ENCODE peak calls at places on chromosomes 11 and 22, in ten cellular contexts. O is colonic mucosa, V is tibial nerve, S is GM10248, W is AG10803, T is glutamatergic neuron, Y is endodermal cell, K is adrenal gland, U is fibroblast of mammary gland, C is omental fat pad. E is an unnamed sample.

GRCh38 chr11:46537851-46538295 is 56.0 kb downstream of the AMBRA1 start:
- DNase-seq in W (peak), O (peak), T (peak), K (peak), S (peak), Y (peak), U (peak), C (no peak), V (no peak), E (peak)

GRCh38 chr11:129950319-129951034 is 52.2 kb downstream of the PRDM10 start:
- DNase-seq in C (no peak), Y (no peak), V (peak), U (peak), O (peak), W (peak), S (no peak), K (peak), T (no peak), E (no peak)

GRCh38 chr11:86360775-86361395 is 13.8 kb upstream of the CCDC81 start:
- DNase-seq in V (no peak), T (no peak), K (no peak), U (peak), S (peak), W (peak), C (no peak), Y (no peak), O (no peak), E (no peak)

GRCh38 chr11:22957890-22958289 is 97.6 kb upstream of the CCDC179 start:
- DNase-seq in K (no peak), S (no peak), Y (no peak), V (no peak), C (no peak), U (no peak), W (no peak), O (no peak), T (no peak), E (no peak)

GRCh38 chr11:81644239-81644840 is 1089.3 kb downstream of the FAM181B start:
- DNase-seq in W (peak), U (peak), Y (peak), S (peak), T (no peak), O (no peak), K (peak), V (no peak), C (no peak), E (peak)

GRCh38 chr11:12827929-12828812 is 153.9 kb downstream of the TEAD1 start:
- DNase-seq in U (peak), Y (peak), K (peak), O (peak), W (peak), V (peak), S (peak), T (no peak), C (no peak), E (peak)

GRCh38 chr22:32808038-32808445 is 6.5 kb downstream of the TIMP3 start:
- DNase-seq in U (no peak), W (no peak), C (no peak), O (no peak), V (no peak), K (no peak), T (no peak), Y (no peak), S (no peak), E (no peak)

GRCh38 chr11:45568031-45568430 is 97.4 kb downstream of the CHST1 start:
- DNase-seq in Y (no peak), K (no peak), W (no peak), S (no peak), U (no peak), V (no peak), O (no peak), T (no peak), C (no peak), E (no peak)

GRCh38 chr11:120337133-120337895 is 1.1 kb downstream of the ARHGEF12 start:
- DNase-seq in K (peak), V (no peak), O (peak), T (peak), Y (no peak), S (no peak), C (no peak), U (peak), W (peak), E (peak)

GRCh38 chr11:63917685-63918523 is 940 bp upstream of the RCOR2 start:
- DNase-seq in Y (peak), U (no peak), V (peak), K (peak), O (peak), W (peak), S (no peak), T (peak), C (no peak), E (peak)

GRCh38 chr11:131979364-131979763 is 608.9 kb downstream of the NTM start:
- DNase-seq in V (no peak), W (no peak), K (no peak), S (no peak), Y (no peak), U (no peak), O (no peak), T (no peak), C (no peak), E (no peak)

GRCh38 chr11:1305558-1306056 is 3.8 kb downstream of the TOLLIP start:
- DNase-seq in O (no peak), Y (peak), S (no peak), T (no peak), K (no peak), V (no peak), W (no peak), U (no peak), C (no peak), E (no peak)

GRCh38 chr22:23431337-23432072 is 148.6 kb downstream of the IGLL1 start:
- DNase-seq in Y (peak), T (no peak), C (no peak), V (no peak), U (no peak), W (no peak), O (no peak), S (no peak), K (no peak), E (no peak)

GRCh38 chr11:7573193-7573557 is 59.4 kb downstream of the PPFIBP2 start:
- DNase-seq in O (no peak), C (no peak), W (peak), K (no peak), T (no peak), V (no peak), U (no peak), Y (no peak), S (no peak), E (no peak)

GRCh38 chr22:28771195-28771791 is 1.2 kb upstream of the CCDC117 start:
- DNase-seq in O (no peak), S (no peak), K (no peak), T (no peak), W (no peak), Y (no peak), C (no peak), U (no peak), V (no peak), E (no peak)

GRCh38 chr11:116578971-116579687 is 193.7 kb downstream of the BUD13 start:
- DNase-seq in K (no peak), S (no peak), Y (peak), T (peak), W (peak), U (peak), O (no peak), V (no peak), C (no peak), E (no peak)

GRCh38 chr11:123797065-123797940 is 8.8 kb downstream of the OR6M1 start:
- DNase-seq in Y (no peak), T (no peak), S (no peak), V (no peak), U (no peak), W (no peak), K (no peak), O (peak), C (no peak), E (no peak)

GRCh38 chr11:69278091-69278867 is 15.7 kb upstream of the MYEOV start:
- DNase-seq in S (no peak), Y (peak), O (peak), C (no peak), U (no peak), T (no peak), V (no peak), W (no peak), K (no peak), E (peak)

GRCh38 chr11:78290293-78291176 is 101.8 kb downstream of the USP35 start:
- DNase-seq in K (peak), Y (no peak), V (no peak), W (peak), C (no peak), S (no peak), O (no peak), U (peak), T (no peak), E (no peak)

GRCh38 chr11:45087301-45087700 is 59.1 kb upstream of the PRDM11 start:
- DNase-seq in U (no peak), W (peak), K (no peak), T (peak), Y (no peak), V (no peak), C (no peak), S (no peak), O (no peak), E (no peak)

GRCh38 chr22:24423519-24424000 is 3.8 kb upstream of the ADORA2A start:
- DNase-seq in Y (peak), V (no peak), T (peak), S (peak), O (peak), C (no peak), W (no peak), U (no peak), K (peak), E (peak)

GRCh38 chr11:132840220-132840619 is 692.1 kb downstream of the OPCML start:
- DNase-seq in K (no peak), U (no peak), V (no peak), O (no peak), S (no peak), W (no peak), Y (no peak), C (no peak), T (peak), E (no peak)

GRCh38 chr22:49937758-49938564 is 19.5 kb downstream of the CRELD2 start:
- DNase-seq in Y (no peak), V (no peak), K (peak), U (no peak), S (no peak), C (no peak), O (no peak), T (no peak), W (no peak), E (no peak)

GRCh38 chr22:33438273-33438672 is 380.1 kb upstream of the SYN3 start:
- DNase-seq in K (no peak), S (no peak), W (peak), T (no peak), C (no peak), O (no peak), V (no peak), Y (no peak), U (peak), E (no peak)

GRCh38 chr11:1087279-1087960 is 12.7 kb downstream of the MUC2 start:
- DNase-seq in Y (no peak), U (no peak), C (no peak), O (no peak), K (no peak), T (peak), S (no peak), W (no peak), V (no peak), E (no peak)

GRCh38 chr11:76789443-76789719 is 6.2 kb downstream of the TSKU start:
- DNase-seq in Y (peak), T (no peak), S (no peak), W (no peak), U (no peak), K (no peak), O (no peak), V (no peak), C (no peak), E (no peak)

GRCh38 chr11:83222499-83222898 is 29.0 kb downstream of the ANKRD42 start:
- DNase-seq in W (no peak), U (no peak), Y (no peak), T (no peak), O (no peak), S (no peak), C (no peak), V (no peak), K (no peak), E (no peak)

GRCh38 chr11:44575288-44575672 is 9.8 kb downstream of the CD82 start:
- DNase-seq in K (no peak), U (peak), T (no peak), S (no peak), Y (no peak), W (peak), O (no peak), C (no peak), V (no peak), E (no peak)

GRCh38 chr11:47132490-47132889 is 44.2 kb downstream of the ARFGAP2 start:
- DNase-seq in Y (peak), C (no peak), V (no peak), K (no peak), U (no peak), T (no peak), O (no peak), W (no peak), S (no peak), E (no peak)

GRCh38 chr11:47514825-47515647 is 37.9 kb downstream of the CELF1 start:
- DNase-seq in T (no peak), U (peak), C (no peak), V (no peak), Y (no peak), S (no peak), W (peak), K (peak), O (no peak), E (no peak)

GRCh38 chr11:121901853-121902252 is 214.2 kb downstream of the BLID start:
- DNase-seq in O (no peak), S (no peak), K (no peak), V (no peak), W (no peak), C (no peak), T (no peak), U (no peak), Y (no peak), E (no peak)

GRCh38 chr11:125637840-125638239 is 12.9 kb downstream of the CHEK1 start:
- DNase-seq in S (no peak), W (no peak), Y (no peak), O (no peak), T (no peak), K (no peak), V (no peak), U (no peak), C (no peak), E (no peak)
- TF ChIP-seq CTCF in S (no peak), W (no peak), Y (no peak), O (no peak), T (no peak), K (no peak), V (no peak), U (no peak), C (no peak), E (no peak)

DNA sequence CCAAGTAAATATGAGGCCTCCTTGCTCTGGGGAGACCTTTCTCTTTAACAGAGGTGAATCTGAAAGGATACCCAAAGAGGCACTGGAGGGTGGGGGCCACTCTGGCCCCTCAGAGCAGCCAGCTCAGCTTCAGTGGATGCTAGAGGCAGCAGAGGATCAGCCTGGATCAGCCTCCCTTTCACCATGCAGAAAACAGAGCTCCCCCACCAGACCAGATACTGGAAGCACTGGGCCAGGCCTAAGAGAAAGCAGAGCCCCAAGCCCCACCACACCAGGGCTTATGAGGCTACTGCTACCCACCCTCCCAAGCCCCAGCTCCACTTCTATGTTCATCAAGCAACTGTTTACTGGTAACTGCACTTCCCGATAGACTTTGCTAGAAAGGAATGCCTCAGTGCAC is 4.0 kb upstream of the SLC43A3 start:
- DNase-seq in T (no peak), U (no peak), V (no peak), K (no peak), W (no peak), Y (peak), C (no peak), S (no peak), O (no peak), E (no peak)
- TF ChIP-seq CTCF in T (no peak), U (no peak), V (no peak), K (no peak), W (no peak), Y (peak), C (no peak), S (no peak), O (no peak), E (no peak)

GRCh38 chr11:111870887-111871692 is at the start of gene ALG9:
- DNase-seq in V (peak), O (peak), S (peak), T (peak), Y (peak), U (peak), K (peak), C (peak), W (peak), E (peak)
- TF ChIP-seq CTCF in V (no peak), O (peak), S (no peak), T (peak), Y (peak), U (peak), K (no peak), C (no peak), W (peak), E (peak)

DNA sequence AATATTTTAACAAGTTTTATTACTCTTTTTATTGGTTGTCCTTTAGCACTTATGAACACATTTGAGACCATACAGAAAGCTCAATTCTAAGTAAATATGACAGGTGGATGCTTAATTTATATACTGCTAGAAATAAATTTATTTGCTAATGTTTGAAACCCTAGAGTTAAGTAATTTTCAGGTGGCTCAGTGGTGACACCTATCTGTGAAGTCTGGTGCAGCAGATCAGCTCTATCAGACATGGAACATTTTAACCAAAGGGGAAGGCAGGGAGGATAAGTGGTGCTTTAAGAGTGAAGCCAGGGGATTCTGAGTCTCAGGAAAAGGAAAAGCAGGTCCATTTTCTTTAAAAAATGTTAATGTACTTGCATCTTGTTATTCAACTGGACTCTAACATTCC is 175.8 kb downstream of the DSCAML1 start:
- DNase-seq in V (no peak), Y (no peak), C (no peak), T (no peak), W (peak), U (peak), K (no peak), S (no peak), O (peak), E (no peak)
- TF ChIP-seq CTCF in V (no peak), Y (peak), C (no peak), T (peak), W (peak), U (peak), K (no peak), S (no peak), O (peak), E (peak)

DNA sequence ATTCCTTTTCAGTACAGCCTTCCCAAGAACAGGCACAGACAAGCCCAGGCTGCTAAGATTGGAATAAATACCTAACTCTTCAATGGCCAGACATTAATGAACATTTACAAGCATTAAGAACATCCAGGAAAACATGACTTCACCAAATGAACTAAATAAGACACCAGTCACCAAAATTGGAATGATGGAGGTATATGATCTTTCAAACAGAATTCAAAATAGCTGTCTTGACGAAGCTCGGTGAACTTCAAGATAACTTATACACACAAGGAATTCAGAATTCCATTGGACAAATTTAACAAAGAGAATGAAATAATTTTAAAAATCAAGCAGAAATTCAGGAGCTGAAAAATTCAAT is 16.4 kb upstream of the DDX10 start:
- DNase-seq in T (no peak), O (no peak), W (no peak), Y (no peak), K (no peak), V (no peak), C (no peak), S (no peak), U (no peak), E (no peak)
- TF ChIP-seq CTCF in T (no peak), O (no peak), W (no peak), Y (no peak), K (no peak), V (no peak), C (no peak), S (no peak), U (no peak), E (peak)

DNA sequence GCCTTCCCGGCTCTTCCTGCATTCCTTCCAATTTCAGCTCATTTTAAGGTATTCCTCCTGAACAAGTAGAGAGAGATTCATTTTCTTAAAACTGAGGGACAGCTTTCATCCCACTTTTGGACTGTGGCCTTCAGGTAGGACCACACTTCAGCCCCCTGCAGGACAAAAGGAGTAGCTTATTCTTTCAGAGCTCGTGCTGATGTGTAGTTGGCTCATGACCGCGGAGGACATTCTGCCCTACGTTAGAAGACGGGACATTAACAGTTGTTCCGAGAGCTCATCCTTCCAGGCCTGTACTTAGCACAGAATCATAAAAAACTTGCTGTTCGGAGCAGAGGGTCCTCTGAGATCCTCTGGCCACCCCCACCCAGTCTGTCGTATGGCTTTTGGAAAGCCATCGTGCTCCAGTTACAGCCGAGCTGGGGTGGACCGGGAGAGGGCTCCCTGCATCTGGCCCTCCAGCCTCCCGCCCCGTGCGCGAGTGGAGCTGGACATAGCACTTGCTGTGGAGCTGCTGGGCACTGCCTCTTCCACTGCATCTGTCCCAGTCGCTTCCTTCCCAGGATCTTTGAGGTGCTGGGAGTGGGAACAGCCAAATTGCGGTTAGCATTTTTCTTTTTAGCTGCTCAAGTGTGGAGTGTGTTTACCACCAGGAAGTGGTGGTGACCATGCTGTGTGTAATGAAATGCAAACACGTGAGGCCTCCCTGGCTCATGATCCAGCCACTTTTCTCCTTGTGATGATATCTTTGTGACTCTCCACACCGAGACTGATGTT is 250.3 kb downstream of the TBC1D22A start:
- DNase-seq in C (no peak), W (peak), S (no peak), K (no peak), Y (no peak), U (no peak), O (no peak), V (no peak), T (no peak), E (no peak)
- TF ChIP-seq CTCF in C (no peak), W (no peak), S (no peak), K (no peak), Y (peak), U (peak), O (no peak), V (no peak), T (peak), E (peak)